ENCODE peak calls at places on chromosomes 6 and 20, in eight cellular contexts. N, S, K, Z, L, D, W and O are unnamed samples.
A peak's percentile ranks its signal among the peaks of the same experiment; 100 is the strongest.

GRCh38 chr6:102631921-102632320 is 1238.4 kb downstream of the GRIK2 start:
- DNase-seq in N (no peak), L (no peak), S (no peak), D (no peak), W (no peak), K (no peak), Z (no peak), O (no peak)

GRCh38 chr6:25086500-25087091 is 150.8 kb upstream of the RIPOR2 start:
- DNase-seq in N (no peak), S (no peak), D (no peak), L (no peak), W (no peak), Z (no peak), K (no peak), O (no peak)

GRCh38 chr6:139475231-139475630 is 100.8 kb upstream of the CITED2 start:
- DNase-seq in D (no peak), Z (no peak), K (no peak), N (no peak), W (no peak), S (no peak), L (no peak), O (no peak)

GRCh38 chr6:142373268-142374089 is 71.7 kb downstream of the ADGRG6 start:
- DNase-seq in L (no peak), W (no peak), Z (no peak), S (no peak), K (no peak), D (no peak), N (no peak), O (no peak)

GRCh38 chr6:83511901-83512681 is at the start of gene PRSS35:
- DNase-seq in L (peak; percentile 54), Z (peak; percentile 92), K (peak; percentile 5), S (peak; percentile 81), W (peak; percentile 67), N (peak; percentile 33), D (peak; percentile 45), O (no peak)

GRCh38 chr6:18412644-18413043 is 25.5 kb downstream of the RNF144B start:
- DNase-seq in N (no peak), Z (no peak), S (no peak), W (no peak), D (no peak), L (no peak), K (no peak), O (no peak)

GRCh38 chr20:5504061-5504739 is 187.4 kb upstream of the PROKR2 start:
- DNase-seq in D (no peak), N (peak; percentile 74), K (no peak), W (no peak), Z (peak; percentile 51), S (peak; percentile 84), L (no peak), O (no peak)

GRCh38 chr6:166763606-166764472 is 136.8 kb upstream of the RPS6KA2 start:
- DNase-seq in K (no peak), D (no peak), N (no peak), W (no peak), L (no peak), Z (no peak), S (no peak), O (no peak)

GRCh38 chr6:137968901-137969300 is 101.8 kb downstream of the TNFAIP3 start:
- DNase-seq in L (no peak), N (no peak), D (peak; percentile 34), W (no peak), K (no peak), S (no peak), Z (no peak), O (no peak)

GRCh38 chr6:120378582-120379220 is 955.6 kb downstream of the TBC1D32 start:
- DNase-seq in W (no peak), K (no peak), N (no peak), D (peak; percentile 65), S (peak; percentile 59), Z (no peak), L (no peak), O (peak; percentile 5)

GRCh38 chr6:83815631-83816030 is 37.5 kb upstream of the RIPPLY2 start:
- DNase-seq in Z (no peak), D (no peak), W (no peak), S (no peak), L (no peak), K (no peak), N (no peak), O (no peak)

GRCh38 chr6:36555750-36556252 is 8.5 kb upstream of the STK38 start:
- DNase-seq in W (no peak), N (no peak), S (no peak), D (no peak), K (no peak), Z (no peak), L (no peak), O (no peak)

GRCh38 chr6:50007821-50008220 is 14.0 kb downstream of the DEFB110 start:
- DNase-seq in L (no peak), S (no peak), D (no peak), K (no peak), N (no peak), W (no peak), Z (no peak), O (no peak)

GRCh38 chr6:34146021-34146782 is at the start of gene GRM4:
- DNase-seq in S (no peak), Z (no peak), N (no peak), L (no peak), D (no peak), W (no peak), K (no peak), O (no peak)

GRCh38 chr20:14062786-14063185 is 67.5 kb downstream of the MACROD2 start:
- DNase-seq in W (no peak), Z (no peak), N (no peak), D (no peak), L (no peak), K (no peak), S (no peak), O (no peak)

GRCh38 chr6:5379647-5380242 is 118.4 kb downstream of the FARS2 start:
- DNase-seq in S (peak; percentile 60), Z (no peak), L (no peak), W (no peak), N (no peak), K (no peak), D (peak; percentile 68), O (peak; percentile 67)

GRCh38 chr20:60352580-60352979 is 394.4 kb downstream of the CDH26 start:
- DNase-seq in N (no peak), L (no peak), W (no peak), Z (no peak), D (no peak), K (no peak), S (no peak), O (no peak)

GRCh38 chr6:134005824-134006223 is 46.6 kb downstream of the SLC2A12 start:
- DNase-seq in D (no peak), N (no peak), Z (no peak), K (no peak), L (no peak), W (no peak), S (no peak), O (no peak)